ENCODE peak calls at places on chromosome 15, in five cellular contexts. One of them, this sample, is unnamed. For H3K4me1, the result is how much of the 10 kb centered on the place peaks cover.

GRCh38 chr15:56325186-56325585 is 40.0 kb upstream of the TEX9 start:
- DNase-seq in kidney: no peak
- DNase-seq in IMR-90: peak
- DNase-seq in tibial nerve: no peak
- DNase-seq in body of pancreas: no peak
- DNase-seq in this sample: no peak

GRCh38 chr15:89666858-89667705 is 11.8 kb upstream of the KIF7 start:
- DNase-seq in body of pancreas: no peak
- DNase-seq in kidney: no peak
- DNase-seq in IMR-90: no peak
- DNase-seq in tibial nerve: no peak
- DNase-seq in this sample: no peak

GRCh38 chr15:59410448-59410896 is 27.5 kb upstream of the FAM81A start:
- DNase-seq in tibial nerve: no peak
- DNase-seq in kidney: no peak
- DNase-seq in body of pancreas: peak
- DNase-seq in IMR-90: no peak
- DNase-seq in this sample: no peak

GRCh38 chr15:50353251-50353998 is 1.6 kb downstream of the GABPB1 start:
- DNase-seq in body of pancreas: no peak
- DNase-seq in kidney: no peak
- DNase-seq in tibial nerve: no peak
- DNase-seq in IMR-90: peak
- DNase-seq in this sample: peak

GRCh38 chr15:54792526-54792925 is 404.2 kb downstream of the RSL24D1 start:
- DNase-seq in kidney: no peak
- DNase-seq in IMR-90: no peak
- DNase-seq in body of pancreas: no peak
- DNase-seq in tibial nerve: no peak
- DNase-seq in this sample: no peak

GRCh38 chr15:92383528-92384326 is 10.0 kb upstream of the ST8SIA2 start:
- DNase-seq in IMR-90: peak
- DNase-seq in kidney: no peak
- DNase-seq in body of pancreas: no peak
- DNase-seq in tibial nerve: no peak
- DNase-seq in this sample: peak

GRCh38 chr15:45377630-45378148 is 655 bp downstream of the GATM start:
- DNase-seq in tibial nerve: no peak
- DNase-seq in IMR-90: no peak
- DNase-seq in kidney: peak
- DNase-seq in body of pancreas: peak
- DNase-seq in this sample: no peak

GRCh38 chr15:40175160-40175559 is 14.3 kb downstream of the BUB1B start:
- DNase-seq in IMR-90: no peak
- DNase-seq in body of pancreas: no peak
- DNase-seq in tibial nerve: no peak
- DNase-seq in kidney: no peak
- DNase-seq in this sample: no peak

GRCh38 chr15:51970981-51971352 is 611 bp downstream of the LEO1 start:
- DNase-seq in kidney: no peak
- DNase-seq in tibial nerve: no peak
- DNase-seq in IMR-90: no peak
- DNase-seq in body of pancreas: no peak
- DNase-seq in this sample: no peak

GRCh38 chr15:85551221-85551832 is 170.9 kb downstream of the AKAP13 start:
- DNase-seq in tibial nerve: no peak
- DNase-seq in IMR-90: peak
- DNase-seq in body of pancreas: no peak
- DNase-seq in kidney: no peak
- DNase-seq in this sample: no peak

GRCh38 chr15:27668471-27669220 is 430.5 kb downstream of the OCA2 start:
- DNase-seq in kidney: no peak
- DNase-seq in IMR-90: no peak
- DNase-seq in tibial nerve: no peak
- DNase-seq in body of pancreas: no peak
- DNase-seq in this sample: no peak

GRCh38 chr15:52466716-52467115 is 62.0 kb downstream of the MYO5A start:
- DNase-seq in kidney: no peak
- DNase-seq in tibial nerve: no peak
- DNase-seq in body of pancreas: no peak
- DNase-seq in IMR-90: no peak
- DNase-seq in this sample: no peak

GRCh38 chr15:57037548-57037947 is 119.1 kb downstream of the TCF12 start:
- DNase-seq in kidney: no peak
- DNase-seq in tibial nerve: no peak
- DNase-seq in body of pancreas: no peak
- DNase-seq in IMR-90: no peak
- DNase-seq in this sample: peak

GRCh38 chr15:57054351-57054750 is 135.9 kb downstream of the TCF12 start:
- DNase-seq in IMR-90: no peak
- DNase-seq in tibial nerve: no peak
- DNase-seq in kidney: no peak
- DNase-seq in body of pancreas: no peak
- DNase-seq in this sample: no peak

GRCh38 chr15:23372284-23372683 is 17.7 kb downstream of the GOLGA8S start:
- DNase-seq in tibial nerve: no peak
- DNase-seq in body of pancreas: no peak
- DNase-seq in kidney: no peak
- DNase-seq in IMR-90: no peak
- DNase-seq in this sample: no peak

GRCh38 chr15:90105521-90105920 is 3.3 kb upstream of the IDH2 start:
- DNase-seq in tibial nerve: no peak
- DNase-seq in body of pancreas: no peak
- DNase-seq in kidney: no peak
- DNase-seq in IMR-90: no peak
- DNase-seq in this sample: no peak

GRCh38 chr15:73142802-73143762 is 90.8 kb downstream of the NEO1 start:
- DNase-seq in IMR-90: no peak
- DNase-seq in kidney: peak
- DNase-seq in tibial nerve: no peak
- DNase-seq in body of pancreas: no peak
- DNase-seq in this sample: no peak

GRCh38 chr15:29040367-29040745 is 154.6 kb downstream of the APBA2 start:
- DNase-seq in IMR-90: peak
- DNase-seq in body of pancreas: no peak
- DNase-seq in tibial nerve: no peak
- DNase-seq in kidney: no peak
- DNase-seq in this sample: no peak

GRCh38 chr15:66387176-66388056 is 704 bp downstream of the MAP2K1 start:
- DNase-seq in IMR-90: peak
- DNase-seq in body of pancreas: peak
- DNase-seq in tibial nerve: peak
- DNase-seq in kidney: peak
- DNase-seq in this sample: no peak

GRCh38 chr15:100651253-100651652 is 48.9 kb downstream of the ASB7 start:
- DNase-seq in body of pancreas: no peak
- DNase-seq in tibial nerve: no peak
- DNase-seq in kidney: no peak
- DNase-seq in IMR-90: peak
- DNase-seq in this sample: no peak

GRCh38 chr15:101478701-101479341 is 10.7 kb downstream of the PCSK6 start:
- DNase-seq in IMR-90: no peak
- DNase-seq in kidney: peak
- DNase-seq in tibial nerve: no peak
- DNase-seq in body of pancreas: no peak
- DNase-seq in this sample: no peak

GRCh38 chr15:52529289-52529929 is 729 bp upstream of the MYO5A start:
- DNase-seq in kidney: no peak
- DNase-seq in tibial nerve: no peak
- DNase-seq in IMR-90: no peak
- DNase-seq in body of pancreas: peak
- DNase-seq in this sample: peak

GRCh38 chr15:62456011-62456920 is 291.2 kb upstream of the C2CD4B start:
- DNase-seq in body of pancreas: no peak
- DNase-seq in tibial nerve: no peak
- DNase-seq in IMR-90: peak
- DNase-seq in kidney: no peak
- DNase-seq in this sample: no peak

GRCh38 chr15:38069001-38069400 is 134.6 kb downstream of the TMCO5A start:
- DNase-seq in kidney: no peak
- DNase-seq in body of pancreas: no peak
- DNase-seq in IMR-90: peak
- DNase-seq in tibial nerve: no peak
- DNase-seq in this sample: peak

DNA sequence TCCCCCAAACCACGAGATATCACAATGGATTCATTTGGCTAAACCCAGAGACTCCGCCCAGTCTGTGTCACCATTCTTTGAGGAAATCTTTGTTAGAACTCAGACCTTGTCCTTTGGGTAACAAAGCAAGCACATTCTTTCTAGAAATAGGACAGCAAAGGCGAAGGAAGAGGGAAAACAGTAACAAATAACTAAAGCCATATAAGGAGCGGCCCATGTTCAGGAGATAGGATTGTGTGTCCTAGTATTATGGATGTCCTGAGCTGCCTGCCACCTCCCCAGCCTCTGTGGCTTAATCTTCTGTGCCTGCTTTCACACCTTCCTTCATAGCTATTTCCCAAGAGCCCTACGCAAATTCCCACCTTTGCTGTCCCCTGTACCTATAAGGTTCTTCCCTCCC is 59.9 kb downstream of the UACA start:
- DNase-seq in tibial nerve: no peak
- DNase-seq in IMR-90: no peak
- DNase-seq in body of pancreas: no peak
- DNase-seq in kidney: no peak
- DNase-seq in this sample: no peak
- H3K4me1 ChIP-seq in tibial nerve: under half
- H3K4me1 ChIP-seq in IMR-90: under half
- H3K4me1 ChIP-seq in body of pancreas: under half
- H3K4me1 ChIP-seq in kidney: under half
- H3K4me1 ChIP-seq in this sample: under half

DNA sequence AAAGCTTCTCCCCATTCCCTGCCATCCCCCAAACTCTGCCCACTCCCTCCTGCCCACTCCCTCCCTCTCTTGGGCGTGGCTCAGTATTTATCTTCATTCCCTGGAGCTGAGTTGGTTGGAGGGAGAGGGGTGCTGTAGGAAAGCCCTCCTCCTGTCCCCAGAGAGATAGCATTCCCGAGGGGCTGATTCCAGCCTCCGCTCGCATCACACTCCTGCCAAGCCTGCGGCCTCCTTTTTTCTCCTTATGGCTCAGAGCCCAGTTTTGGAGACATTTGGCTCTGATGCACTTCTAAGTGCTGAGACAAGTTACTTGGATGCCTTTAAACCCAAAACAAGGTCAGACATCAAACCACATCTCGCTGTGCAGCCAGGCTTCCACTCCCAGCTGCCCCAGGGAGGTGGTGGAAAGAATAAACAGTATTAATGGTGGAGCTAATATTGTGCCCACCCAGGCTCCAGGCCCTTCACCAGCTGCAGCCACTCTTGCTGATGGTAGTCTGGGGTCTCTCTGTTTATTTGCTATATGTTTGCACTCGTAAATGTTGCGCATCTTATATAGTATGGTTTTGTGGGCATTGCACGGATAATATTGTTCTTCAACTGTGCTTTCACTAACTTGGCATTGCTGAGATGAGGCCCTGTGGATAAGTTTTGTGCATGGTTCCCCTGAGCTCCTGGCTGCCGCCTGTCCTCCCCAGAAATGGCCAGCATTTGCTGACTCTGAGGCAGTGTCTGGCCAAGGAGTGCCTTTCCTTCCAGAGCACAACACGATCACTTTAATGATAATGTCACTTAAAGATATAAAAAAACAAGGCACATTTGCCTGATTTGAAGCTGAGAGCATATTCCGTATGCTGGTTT is 157.2 kb downstream of the LRRC28 start:
- DNase-seq in IMR-90: peak
- DNase-seq in kidney: no peak
- DNase-seq in body of pancreas: no peak
- DNase-seq in tibial nerve: no peak
- DNase-seq in this sample: no peak
- H3K4me1 ChIP-seq in IMR-90: under half
- H3K4me1 ChIP-seq in kidney: under half
- H3K4me1 ChIP-seq in body of pancreas: under half
- H3K4me1 ChIP-seq in tibial nerve: under half
- H3K4me1 ChIP-seq in this sample: under half

DNA sequence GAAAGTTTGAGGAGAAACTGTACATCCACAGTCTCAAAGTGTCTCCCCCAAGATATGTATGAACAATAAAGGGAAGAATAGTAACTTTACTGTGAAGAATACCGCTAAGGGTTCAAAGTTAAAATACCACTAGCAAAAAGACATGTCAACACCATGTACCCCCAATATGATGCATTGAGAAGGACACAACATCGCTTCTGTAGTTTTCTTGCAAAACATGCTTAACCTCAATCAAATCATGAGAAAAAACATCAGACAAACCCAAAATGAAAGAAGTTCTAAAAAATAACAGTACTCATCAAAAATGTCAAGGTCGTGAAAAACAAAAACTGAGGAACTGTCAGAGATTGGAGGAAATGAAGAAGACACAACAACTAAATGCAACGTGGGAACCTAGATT is 3.6 kb downstream of the HERC1 start:
- DNase-seq in kidney: no peak
- DNase-seq in tibial nerve: no peak
- DNase-seq in body of pancreas: no peak
- DNase-seq in IMR-90: no peak
- DNase-seq in this sample: peak
- H3K4me1 ChIP-seq in kidney: under half
- H3K4me1 ChIP-seq in tibial nerve: under half
- H3K4me1 ChIP-seq in body of pancreas: under half
- H3K4me1 ChIP-seq in IMR-90: under half
- H3K4me1 ChIP-seq in this sample: half or more

GRCh38 chr15:98113357-98113756 is 152.9 kb downstream of the ARRDC4 start:
- DNase-seq in tibial nerve: no peak
- DNase-seq in kidney: peak
- DNase-seq in IMR-90: no peak
- DNase-seq in body of pancreas: no peak
- DNase-seq in this sample: no peak
- H3K4me1 ChIP-seq in tibial nerve: under half
- H3K4me1 ChIP-seq in kidney: under half
- H3K4me1 ChIP-seq in IMR-90: under half
- H3K4me1 ChIP-seq in body of pancreas: under half
- H3K4me1 ChIP-seq in this sample: under half

GRCh38 chr15:25431821-25432561 is 6.8 kb downstream of the UBE3A start:
- DNase-seq in body of pancreas: no peak
- DNase-seq in IMR-90: no peak
- DNase-seq in tibial nerve: no peak
- DNase-seq in kidney: no peak
- DNase-seq in this sample: no peak
- H3K4me1 ChIP-seq in body of pancreas: under half
- H3K4me1 ChIP-seq in IMR-90: under half
- H3K4me1 ChIP-seq in tibial nerve: under half
- H3K4me1 ChIP-seq in kidney: under half
- H3K4me1 ChIP-seq in this sample: under half